ENCODE peak calls at places on chromosomes 1 and 21, in seven cellular contexts. T is hepatocyte, P is GM23248, E is GM23338, V is HCT116, J is PC-3, S is MM.1S. U is an unnamed sample.

GRCh38 chr21:32138658-32139057 is 140.2 kb downstream of the MIS18A start:
- DNase-seq in T (no peak), P (no peak), E (no peak), V (no peak), J (no peak), S (no peak), U (no peak)

GRCh38 chr1:200179781-200180160 is 152.3 kb downstream of the NR5A2 start:
- DNase-seq in T (no peak), P (peak; percentile 52), E (no peak), V (no peak), J (no peak), S (no peak), U (no peak)

GRCh38 chr1:33735624-33736023 is 128.3 kb upstream of the HMGB4 start:
- DNase-seq in T (no peak), P (peak; percentile 64), E (peak; percentile 17), V (peak; percentile 1), J (peak; percentile 9), S (no peak), U (peak; percentile 9)

GRCh38 chr1:54372978-54373377 is 33.2 kb downstream of the SSBP3 start:
- DNase-seq in T (no peak), P (no peak), E (no peak), V (no peak), J (no peak), S (no peak), U (no peak)

GRCh38 chr1:200415693-200416593 is 6.1 kb upstream of the ZNF281 start:
- DNase-seq in T (peak; percentile 72), P (peak; percentile 94), E (no peak), V (peak; percentile 82), J (peak; percentile 100), S (peak; percentile 40), U (no peak)

GRCh38 chr1:26771643-26772321 is 16.0 kb upstream of the PIGV start:
- DNase-seq in T (peak; percentile 81), P (peak; percentile 99), E (no peak), V (peak; percentile 52), J (peak; percentile 82), S (no peak), U (no peak)

GRCh38 chr1:109906160-109906838 is 4.3 kb upstream of the CSF1 start:
- DNase-seq in T (no peak), P (no peak), E (no peak), V (no peak), J (no peak), S (peak; percentile 30), U (no peak)

GRCh38 chr1:69406244-69406643 is 161.5 kb upstream of the LRRC7 start:
- DNase-seq in T (no peak), P (no peak), E (no peak), V (no peak), J (no peak), S (no peak), U (no peak)

GRCh38 chr1:48674641-48675040 is 102.0 kb downstream of the BEND5 start:
- DNase-seq in T (no peak), P (peak; percentile 61), E (no peak), V (no peak), J (peak; percentile 47), S (no peak), U (no peak)

GRCh38 chr1:37040773-37041172 is 6.5 kb upstream of the GRIK3 start:
- DNase-seq in T (no peak), P (no peak), E (no peak), V (no peak), J (no peak), S (no peak), U (no peak)

GRCh38 chr1:205304695-205305070 is 16.9 kb downstream of the NUAK2 start:
- DNase-seq in T (no peak), P (no peak), E (no peak), V (no peak), J (no peak), S (no peak), U (no peak)

GRCh38 chr1:159944623-159945455 is 574 bp downstream of the IGSF9 start:
- DNase-seq in T (no peak), P (no peak), E (peak; percentile 65), V (no peak), J (no peak), S (no peak), U (no peak)

GRCh38 chr1:174769961-174770549 is 229.7 kb upstream of the CACYBP start:
- DNase-seq in T (peak; percentile 53), P (peak; percentile 66), E (peak; percentile 77), V (peak; percentile 37), J (peak; percentile 54), S (peak; percentile 85), U (peak; percentile 53)

GRCh38 chr21:43719748-43720538 is 1.0 kb downstream of the PDXK start:
- DNase-seq in T (no peak), P (peak; percentile 56), E (no peak), V (no peak), J (no peak), S (peak; percentile 68), U (peak; percentile 36)

GRCh38 chr1:204828352-204828850 is 42.3 kb upstream of the NFASC start:
- DNase-seq in T (peak; percentile 86), P (peak; percentile 96), E (peak; percentile 94), V (no peak), J (peak; percentile 86), S (peak; percentile 45), U (peak; percentile 96)

GRCh38 chr1:117606608-117607261 is 887 bp downstream of the TENT5C start:
- DNase-seq in T (peak; percentile 74), P (peak; percentile 56), E (peak; percentile 43), V (no peak), J (peak; percentile 54), S (peak; percentile 21), U (peak; percentile 46)

GRCh38 chr1:92544756-92545165 is 58.0 kb upstream of the GFI1 start:
- DNase-seq in T (no peak), P (no peak), E (no peak), V (no peak), J (no peak), S (no peak), U (no peak)

GRCh38 chr1:109274533-109275476 is 8.1 kb downstream of the PSRC1 start:
- DNase-seq in T (peak; percentile 83), P (peak; percentile 35), E (no peak), V (peak; percentile 21), J (peak; percentile 95), S (no peak), U (no peak)

GRCh38 chr1:20124451-20125057 is 5.2 kb upstream of the PLA2G2D start:
- DNase-seq in T (peak; percentile 57), P (peak; percentile 81), E (no peak), V (peak; percentile 57), J (peak; percentile 95), S (no peak), U (no peak)

GRCh38 chr1:2783435-2784397 is 17.8 kb downstream of the TTC34 start:
- DNase-seq in T (no peak), P (no peak), E (no peak), V (no peak), J (no peak), S (no peak), U (no peak)

DNA sequence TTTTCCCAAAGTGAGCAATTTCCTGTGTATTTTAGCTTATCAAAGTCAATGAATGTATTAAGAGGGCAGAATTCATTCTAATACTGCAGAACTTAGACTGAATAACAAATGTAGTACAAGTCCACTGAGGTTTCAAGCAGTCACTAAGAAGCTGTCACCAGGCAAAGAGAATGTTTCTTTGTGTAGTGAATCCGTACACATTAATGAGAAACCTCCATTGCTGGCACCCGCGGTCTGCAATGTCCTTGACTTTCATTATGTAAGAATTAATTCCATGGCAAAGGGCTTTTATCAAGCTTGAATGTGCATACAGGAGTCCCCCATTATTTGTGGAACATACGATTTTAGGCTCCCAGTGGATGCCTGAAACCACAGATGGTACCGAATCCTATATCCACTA is 719.5 kb upstream of the TMPRSS15 start:
- DNase-seq in T (no peak), P (no peak), E (no peak), V (no peak), J (no peak), S (no peak), U (no peak)
- TF ChIP-seq EZH2phosphoT487 in T (no peak), P (no peak), E (no peak), V (no peak), J (no peak), S (no peak), U (no peak)

GRCh38 chr1:14347776-14348175 is 250.7 kb upstream of the KAZN start:
- DNase-seq in T (no peak), P (no peak), E (no peak), V (no peak), J (no peak), S (no peak), U (no peak)
- TF ChIP-seq EZH2 in T (no peak), P (no peak), E (no peak), V (no peak), J (no peak), S (no peak), U (no peak)

GRCh38 chr1:100360790-100361232 is 8.5 kb downstream of the CDC14A start:
- DNase-seq in T (no peak), P (peak; percentile 40), E (no peak), V (no peak), J (no peak), S (no peak), U (peak; percentile 42)

GRCh38 chr1:100361249-100362089 is 9.2 kb downstream of the CDC14A start:
- DNase-seq in T (no peak), P (no peak), E (no peak), V (no peak), J (no peak), S (no peak), U (peak; percentile 45)

GRCh38 chr1:100354971-100355394 is 2.7 kb downstream of the CDC14A start:
- DNase-seq in T (peak; percentile 74), P (no peak), E (peak; percentile 39), V (peak; percentile 51), J (peak; percentile 80), S (peak; percentile 35), U (peak; percentile 80)

GRCh38 chr1:100359139-100359538 is 6.8 kb downstream of the CDC14A start:
- DNase-seq in T (no peak), P (no peak), E (no peak), V (no peak), J (no peak), S (no peak), U (no peak)

DNA sequence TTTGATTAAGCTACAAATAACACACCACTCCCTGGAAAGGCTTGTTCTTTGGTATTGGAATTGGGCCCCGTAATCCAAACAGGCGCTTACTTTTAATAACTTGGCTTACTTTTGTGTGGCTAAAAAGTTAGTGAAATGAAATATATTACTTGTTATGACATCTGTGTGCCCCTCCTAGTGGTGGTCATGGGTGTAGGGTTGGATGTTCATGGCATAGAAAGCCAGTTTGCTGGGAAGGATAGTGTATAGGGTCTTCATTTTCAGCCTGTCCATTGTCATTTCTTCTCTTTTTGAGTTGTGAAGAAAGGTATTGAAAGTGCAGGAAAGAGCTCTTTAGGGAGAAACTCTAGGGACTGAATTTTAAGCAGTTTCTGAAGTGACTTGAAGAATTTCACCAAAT is 5.9 kb downstream of the CDC14A start:
- DNase-seq in T (no peak), P (peak; percentile 40), E (peak; percentile 32), V (no peak), J (peak; percentile 29), S (no peak), U (peak; percentile 24)
- TF ChIP-seq EZH2phosphoT487 in T (no peak), P (no peak), E (no peak), V (no peak), J (no peak), S (no peak), U (no peak)

GRCh38 chr21:17513214-17514123 is 626 bp downstream of the CXADR start:
- DNase-seq in T (peak; percentile 60), P (peak; percentile 42), E (peak; percentile 52), V (no peak), J (peak; percentile 38), S (peak; percentile 37), U (peak; percentile 71)

GRCh38 chr21:17506936-17507335 is 5.9 kb upstream of the CXADR start:
- DNase-seq in T (no peak), P (no peak), E (no peak), V (no peak), J (no peak), S (no peak), U (no peak)

GRCh38 chr21:17514124-17514481 is 1.3 kb downstream of the CXADR start:
- DNase-seq in T (peak; percentile 24), P (peak; percentile 27), E (peak; percentile 91), V (no peak), J (peak; percentile 49), S (no peak), U (peak; percentile 70)

GRCh38 chr21:17512245-17513213 is at the start of gene CXADR:
- DNase-seq in T (peak; percentile 97), P (peak; percentile 32), E (peak; percentile 95), V (peak; percentile 71), J (peak; percentile 81), S (peak; percentile 95), U (peak; percentile 98)
- TF ChIP-seq EZH2 in T (no peak), P (no peak), E (no peak), V (no peak), J (no peak), S (no peak), U (no peak)

U was measured in neural progenitor cell.